ENCODE peak calls at places on chromosomes 7 and 10, in ten cellular contexts. L is cardiac muscle cell; Y is pancreas; A is thoracic aorta; T is neuronal stem cell; Z is adipocyte; O is hepatocyte; W is left lung; D is AG04450; F is CD8-positive, alpha-beta T cell. M is an unnamed sample.

GRCh38 chr10:93039721-93040120 is 20.9 kb upstream of the CYP26C1 start:
- DNase-seq in L (peak; percentile 56), Y (no peak), W (no peak), O (peak; percentile 17), T (no peak), F (no peak), Z (peak; percentile 67), D (no peak), A (no peak), M (no peak)

GRCh38 chr10:93589648-93590562 is 11.1 kb downstream of the RBP4 start:
- DNase-seq in Y (no peak), D (no peak), O (no peak), L (no peak), T (no peak), W (no peak), F (no peak), A (no peak), Z (no peak), M (no peak)

GRCh38 chr7:81506609-81507008 is 263.2 kb downstream of the HGF start:
- DNase-seq in O (no peak), A (no peak), W (no peak), Z (no peak), T (no peak), F (no peak), Y (no peak), D (no peak), L (no peak), M (no peak)

GRCh38 chr10:77637474-77637985 is at the start of gene KCNMA1:
- DNase-seq in T (no peak), A (no peak), W (peak; percentile 77), F (no peak), L (peak; percentile 41), O (peak; percentile 46), Y (peak; percentile 26), D (no peak), Z (peak; percentile 70), M (peak; percentile 83)

GRCh38 chr7:75639071-75639892 is 99.5 kb downstream of the HIP1 start:
- DNase-seq in L (peak; percentile 68), D (no peak), O (peak; percentile 61), Z (peak; percentile 44), A (no peak), F (peak; percentile 10), Y (peak; percentile 52), T (peak; percentile 86), W (peak; percentile 88), M (peak; percentile 65)

GRCh38 chr7:43204081-43204480 is 91.6 kb downstream of the HECW1 start:
- DNase-seq in Z (peak; percentile 57), F (no peak), O (no peak), T (no peak), Y (no peak), A (no peak), L (no peak), D (peak; percentile 21), W (no peak), M (no peak)

GRCh38 chr10:17219024-17219423 is 9.0 kb upstream of the VIM start:
- DNase-seq in L (no peak), T (no peak), W (no peak), A (no peak), D (no peak), O (no peak), Y (no peak), F (no peak), Z (peak; percentile 90), M (no peak)

GRCh38 chr7:46391215-46391614 is 470.1 kb upstream of the IGFBP3 start:
- DNase-seq in T (no peak), Y (no peak), L (no peak), O (peak; percentile 49), Z (no peak), D (no peak), F (no peak), W (no peak), A (no peak), M (no peak)

GRCh38 chr10:35626971-35627507 is 15.1 kb downstream of the FZD8 start:
- DNase-seq in T (no peak), D (no peak), A (no peak), Y (no peak), F (no peak), L (no peak), O (no peak), W (no peak), Z (peak; percentile 28), M (no peak)

GRCh38 chr7:92135490-92135889 is 1.2 kb upstream of the CYP51A1 start:
- DNase-seq in A (no peak), L (no peak), D (no peak), W (no peak), Z (no peak), O (peak; percentile 54), Y (no peak), T (no peak), F (no peak), M (no peak)

GRCh38 chr10:132306951-132307751 is 599 bp downstream of the STK32C start:
- DNase-seq in O (peak; percentile 77), T (no peak), Z (no peak), Y (peak; percentile 78), D (no peak), L (peak; percentile 43), F (peak; percentile 15), A (no peak), W (peak; percentile 90), M (peak; percentile 70)

GRCh38 chr7:6306471-6306870 is 34.0 kb upstream of the CYTH3 start:
- DNase-seq in Y (no peak), F (no peak), D (no peak), W (no peak), O (no peak), Z (peak; percentile 49), L (no peak), A (no peak), T (no peak), M (no peak)

GRCh38 chr7:132414857-132415256 is 161.4 kb downstream of the PLXNA4 start:
- DNase-seq in Z (no peak), A (no peak), L (no peak), Y (no peak), F (no peak), W (no peak), T (no peak), D (no peak), O (no peak), M (no peak)

GRCh38 chr10:109174526-109174925 is 748.8 kb downstream of the XPNPEP1 start:
- DNase-seq in A (no peak), Y (no peak), W (no peak), L (no peak), T (no peak), Z (no peak), O (no peak), D (no peak), F (no peak), M (no peak)

GRCh38 chr10:60236869-60237524 is 152.7 kb downstream of the ANK3 start:
- DNase-seq in F (no peak), Y (no peak), T (no peak), L (no peak), Z (peak; percentile 57), D (no peak), O (no peak), W (no peak), A (no peak), M (peak; percentile 74)

GRCh38 chr7:15764986-15765385 is 78.5 kb upstream of the MEOX2 start:
- DNase-seq in W (no peak), T (no peak), D (no peak), L (no peak), Z (no peak), Y (no peak), F (no peak), O (no peak), A (no peak), M (no peak)

GRCh38 chr7:118104812-118105441 is 79.0 kb upstream of the LSM8 start:
- DNase-seq in F (no peak), D (no peak), A (no peak), Z (peak; percentile 52), W (no peak), T (no peak), O (peak; percentile 19), L (peak; percentile 27), Y (no peak), M (no peak)

GRCh38 chr10:117137031-117137910 is 799 bp downstream of the VAX1 start:
- DNase-seq in Z (peak; percentile 23), F (no peak), A (no peak), D (no peak), W (no peak), T (no peak), L (peak; percentile 57), Y (no peak), O (peak; percentile 63), M (no peak)

GRCh38 chr10:117140525-117140902 is 2.4 kb upstream of the VAX1 start:
- DNase-seq in L (no peak), O (no peak), Y (no peak), W (no peak), F (no peak), A (no peak), T (no peak), Z (no peak), D (no peak), M (no peak)

GRCh38 chr10:117137911-117138642 is at the start of gene VAX1:
- DNase-seq in W (no peak), O (no peak), T (no peak), A (no peak), Z (no peak), L (peak; percentile 37), F (no peak), Y (no peak), D (no peak), M (no peak)

GRCh38 chr10:117139581-117140524 is 1.8 kb upstream of the VAX1 start:
- DNase-seq in A (no peak), Y (no peak), D (no peak), O (no peak), Z (no peak), L (no peak), W (no peak), F (no peak), T (no peak), M (no peak)

GRCh38 chr10:117138838-117139580 is 939 bp upstream of the VAX1 start:
- DNase-seq in Z (no peak), W (no peak), A (no peak), L (peak; percentile 9), D (no peak), O (no peak), T (peak; percentile 88), Y (no peak), F (no peak), M (no peak)
- H3K9me3 ChIP-seq in Z (peaks cover 17% of the 10 kb centered on the region), W (peaks cover 2% of the 10 kb centered on the region), A (no peaks in the 10 kb centered on the region), L (no peaks in the 10 kb centered on the region), D (peaks cover 24% of the 10 kb centered on the region), O (no peaks in the 10 kb centered on the region), T (peaks cover 16% of the 10 kb centered on the region), Y (no peaks in the 10 kb centered on the region), F (no peaks in the 10 kb centered on the region), M (no peaks in the 10 kb centered on the region)

GRCh38 chr7:623464-623863 is 103.0 kb upstream of the DNAAF5 start:
- DNase-seq in T (no peak), Y (no peak), A (no peak), W (peak; percentile 2), F (no peak), L (no peak), Z (no peak), O (no peak), D (no peak), M (no peak)
- H3K9me3 ChIP-seq in T (peaks cover 22% of the 10 kb centered on the region), Y (no peaks in the 10 kb centered on the region), A (peaks cover 22% of the 10 kb centered on the region), W (peaks cover 36% of the 10 kb centered on the region), F (peaks cover 17% of the 10 kb centered on the region), L (no peaks in the 10 kb centered on the region), Z (peaks cover 26% of the 10 kb centered on the region), O (peaks cover 12% of the 10 kb centered on the region), D (peaks cover 36% of the 10 kb centered on the region), M (peaks cover 6% of the 10 kb centered on the region)

GRCh38 chr7:157555921-157556320 is 219.1 kb downstream of the DNAJB6 start:
- DNase-seq in Z (no peak), T (no peak), L (no peak), F (no peak), Y (no peak), D (no peak), O (no peak), W (peak; percentile 11), A (no peak), M (no peak)
- H3K9me3 ChIP-seq in Z (no peaks in the 10 kb centered on the region), T (no peaks in the 10 kb centered on the region), L (no peaks in the 10 kb centered on the region), F (no peaks in the 10 kb centered on the region), Y (no peaks in the 10 kb centered on the region), D (peaks cover 89% of the 10 kb centered on the region), O (no peaks in the 10 kb centered on the region), W (no peaks in the 10 kb centered on the region), A (no peaks in the 10 kb centered on the region), M (no peaks in the 10 kb centered on the region)

GRCh38 chr7:158142657-158143056 is 445.0 kb downstream of the PTPRN2 start:
- DNase-seq in L (no peak), F (no peak), T (no peak), O (no peak), Y (no peak), D (no peak), W (no peak), Z (no peak), A (no peak), M (no peak)
- H3K9me3 ChIP-seq in L (peaks cover 2% of the 10 kb centered on the region), F (no peaks in the 10 kb centered on the region), T (peaks cover 6% of the 10 kb centered on the region), O (no peaks in the 10 kb centered on the region), Y (no peaks in the 10 kb centered on the region), D (peaks cover 98% of the 10 kb centered on the region), W (peaks cover 47% of the 10 kb centered on the region), Z (no peaks in the 10 kb centered on the region), A (no peaks in the 10 kb centered on the region), M (no peaks in the 10 kb centered on the region)